ENCODE peak calls at places on chromosomes 6 and 20, in six cellular contexts. B, R, X, T, V and C are unnamed samples.

GRCh38 chr6:1761472-1761871 is 151.8 kb downstream of the FOXC1 start:
- DNase-seq in B (no peak), R (no peak), X (no peak), T (no peak), V (no peak), C (no peak)

GRCh38 chr20:61762208-61762710 is 303.4 kb downstream of the TAF4 start:
- DNase-seq in B (no peak), R (no peak), X (no peak), T (no peak), V (no peak), C (no peak)

GRCh38 chr20:57657537-57658446 is 37.6 kb upstream of the ZBP1 start:
- DNase-seq in B (peak; percentile 72), R (no peak), X (peak; percentile 24), T (peak; percentile 63), V (peak; percentile 19), C (peak; percentile 31)

GRCh38 chr6:46293641-46294316 is 123.0 kb upstream of the ENPP5 start:
- DNase-seq in B (no peak), R (no peak), X (no peak), T (no peak), V (no peak), C (peak; percentile 21)

GRCh38 chr6:14316911-14317535 is 199.5 kb downstream of the CD83 start:
- DNase-seq in B (no peak), R (no peak), X (peak; percentile 22), T (no peak), V (no peak), C (peak; percentile 43)

GRCh38 chr6:138455746-138456392 is 43.4 kb downstream of the NHSL1 start:
- DNase-seq in B (no peak), R (no peak), X (no peak), T (no peak), V (no peak), C (peak; percentile 58)

GRCh38 chr6:160462116-160462515 is 113.9 kb downstream of the SLC22A3 start:
- DNase-seq in B (no peak), R (no peak), X (no peak), T (no peak), V (no peak), C (no peak)

GRCh38 chr6:30196376-30196775 is 16.8 kb downstream of the TRIM26 start:
- DNase-seq in B (no peak), R (no peak), X (no peak), T (no peak), V (no peak), C (no peak)

GRCh38 chr20:34824861-34825529 is 456 bp downstream of the NCOA6 start:
- DNase-seq in B (peak; percentile 64), R (peak; percentile 43), X (peak; percentile 91), T (peak; percentile 82), V (no peak), C (peak; percentile 86)

GRCh38 chr6:106339334-106340029 is 13.9 kb upstream of the ATG5 start:
- DNase-seq in B (peak; percentile 49), R (peak; percentile 28), X (peak; percentile 75), T (no peak), V (no peak), C (peak; percentile 64)

GRCh38 chr6:159999240-159999671 is 30.4 kb downstream of the IGF2R start:
- DNase-seq in B (no peak), R (no peak), X (no peak), T (no peak), V (no peak), C (no peak)

DNA sequence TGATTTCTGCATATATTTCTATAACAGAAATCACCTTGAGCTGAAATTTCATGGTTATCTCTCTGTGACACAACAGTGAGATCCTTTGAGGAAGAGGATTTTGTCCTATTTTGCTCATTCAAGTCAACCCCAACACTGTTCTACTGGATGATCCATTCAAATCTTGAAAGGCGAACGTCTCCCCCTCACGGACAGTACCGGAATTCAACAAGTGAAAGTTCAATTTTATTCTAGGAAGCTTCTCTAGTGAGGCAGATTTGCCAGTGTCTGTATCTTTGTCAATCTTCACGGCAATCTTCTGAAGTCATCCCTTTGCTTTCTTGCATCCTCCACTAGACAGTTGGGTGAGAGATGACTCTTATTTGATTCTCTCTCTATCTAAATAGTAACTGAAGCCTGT is 91.7 kb upstream of the PDE7B start:
- DNase-seq in B (no peak), R (no peak), X (no peak), T (no peak), V (no peak), C (no peak)
- TF ChIP-seq CTCF in B (no peak), R (no peak), X (no peak), T (no peak), V (no peak), C (no peak)

GRCh38 chr20:21699216-21699508 is 6.3 kb upstream of the PAX1 start:
- DNase-seq in B (no peak), R (no peak), X (no peak), T (no peak), V (no peak), C (no peak)

GRCh38 chr20:21698494-21699215 is 6.8 kb upstream of the PAX1 start:
- DNase-seq in B (no peak), R (no peak), X (no peak), T (no peak), V (no peak), C (no peak)

DNA sequence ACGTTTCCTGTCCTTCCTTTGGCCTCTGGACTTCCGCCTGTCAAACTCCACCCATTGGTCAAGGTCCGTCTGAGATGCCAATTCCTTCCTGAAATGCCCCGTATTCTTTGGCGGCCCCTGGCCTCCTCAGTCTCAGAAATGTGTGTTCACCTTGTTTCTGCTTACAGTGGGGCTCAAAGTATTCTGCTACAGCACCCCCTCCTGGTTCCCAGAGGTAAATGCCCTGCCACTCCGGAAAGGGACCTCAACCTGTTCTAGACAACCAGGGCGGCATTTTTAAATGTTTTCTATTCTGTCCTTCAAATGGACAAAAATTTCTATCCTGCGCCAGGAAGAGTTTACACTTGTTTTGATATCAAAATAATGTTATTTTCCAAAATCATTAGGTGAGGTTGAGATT is 12.1 kb upstream of the PAX1 start:
- DNase-seq in B (no peak), R (no peak), X (no peak), T (no peak), V (no peak), C (no peak)
- TF ChIP-seq CTCF in B (no peak), R (no peak), X (peak; percentile 31), T (no peak), V (no peak), C (no peak)

GRCh38 chr20:51286758-51287157 is 255.8 kb downstream of the NFATC2 start:
- DNase-seq in B (no peak), R (no peak), X (no peak), T (no peak), V (no peak), C (no peak)
- TF ChIP-seq CTCF in B (no peak), R (no peak), X (no peak), T (no peak), V (no peak), C (no peak)

GRCh38 chr6:17159240-17159639 is 57.4 kb downstream of the STMND1 start:
- DNase-seq in B (peak; percentile 47), R (no peak), X (no peak), T (no peak), V (no peak), C (no peak)

GRCh38 chr6:17157617-17158016 is 55.8 kb downstream of the STMND1 start:
- DNase-seq in B (no peak), R (no peak), X (no peak), T (no peak), V (no peak), C (no peak)

GRCh38 chr6:17152703-17153102 is 50.9 kb downstream of the STMND1 start:
- DNase-seq in B (no peak), R (no peak), X (no peak), T (no peak), V (no peak), C (no peak)

GRCh38 chr6:17156966-17157365 is 55.1 kb downstream of the STMND1 start:
- DNase-seq in B (no peak), R (no peak), X (no peak), T (no peak), V (no peak), C (no peak)

DNA sequence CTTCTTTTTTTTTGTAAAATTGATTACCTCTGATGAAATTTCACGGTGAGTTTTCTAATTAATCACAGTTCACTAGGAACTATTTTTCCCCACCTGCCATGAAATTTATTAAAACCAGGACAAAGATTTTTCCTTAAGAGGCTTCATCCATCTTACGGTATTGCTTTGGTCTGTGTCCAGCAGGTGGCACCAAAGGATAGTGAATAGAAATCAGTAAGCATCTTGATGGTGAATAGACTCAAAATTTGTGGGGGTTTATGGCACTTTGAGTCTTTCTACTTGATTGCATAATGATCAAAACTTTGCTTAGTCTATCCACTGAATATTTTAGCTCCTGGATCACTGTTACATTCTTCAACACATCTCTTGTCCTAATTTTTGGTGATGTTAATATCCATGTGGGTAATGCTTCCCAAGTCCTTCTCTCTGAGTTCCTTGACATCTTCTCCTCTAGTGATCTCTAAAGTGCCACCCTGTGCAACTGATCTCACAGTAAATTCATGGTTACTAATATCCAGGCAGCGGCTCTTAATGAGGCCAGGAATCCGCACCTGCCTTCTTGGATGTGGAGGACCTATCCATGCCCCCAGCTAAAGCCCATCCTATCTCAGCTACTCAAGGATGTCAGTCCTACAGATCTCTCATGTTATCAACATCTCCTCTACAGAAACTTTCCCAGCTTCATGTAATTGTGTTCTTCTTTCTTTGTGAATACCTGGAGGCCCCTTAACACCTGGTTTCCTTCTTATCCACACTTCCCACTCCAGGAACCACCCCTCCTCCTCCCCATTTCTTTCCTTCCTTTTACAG is 54.5 kb downstream of the STMND1 start:
- DNase-seq in B (peak; percentile 76), R (peak; percentile 81), X (peak; percentile 63), T (peak; percentile 69), V (peak; percentile 89), C (peak; percentile 45)
- TF ChIP-seq CTCF in B (peak; percentile 75), R (peak; percentile 69), X (peak; percentile 86), T (peak; percentile 67), V (no peak), C (peak; percentile 83)

DNA sequence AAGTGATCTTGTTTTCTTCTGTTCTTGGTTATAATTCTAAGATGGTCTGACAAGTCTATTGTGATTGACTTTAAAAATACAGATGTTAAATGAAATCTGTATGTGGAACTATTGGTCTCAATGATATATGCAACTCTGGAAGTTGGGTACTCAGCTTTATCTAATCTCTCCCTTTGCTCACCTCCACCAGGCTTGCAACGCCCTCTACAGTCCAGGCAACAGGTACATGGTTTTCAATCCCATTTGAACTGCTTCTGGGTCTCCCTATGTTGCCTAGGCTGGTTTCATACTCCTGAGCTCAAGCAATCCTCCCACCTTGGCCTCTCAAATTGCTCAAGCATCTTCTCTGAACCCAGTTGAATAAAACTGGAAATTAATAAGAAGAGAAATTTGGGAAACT is 25.6 kb upstream of the HLA-DQB1 start:
- DNase-seq in B (peak; percentile 54), R (peak; percentile 30), X (no peak), T (no peak), V (no peak), C (peak; percentile 28)
- TF ChIP-seq CTCF in B (peak; percentile 52), R (peak; percentile 12), X (no peak), T (no peak), V (no peak), C (peak; percentile 61)